ENCODE peak calls at places on chromosomes 3 and 15, in ten cellular contexts. R is body of pancreas, I is uterus, Q is transverse colon, J is IMR-90, B is GM12891, V is ovary, D is tibial nerve, P is adrenal gland, G is gastrocnemius medialis. T is an unnamed sample.

GRCh38 chr3:168127466-168127865 is 31.7 kb upstream of the GOLIM4 start:
- DNase-seq in R (no peak), D (no peak), I (no peak), Q (no peak), J (no peak), G (no peak), B (no peak), P (no peak), V (no peak), T (no peak)

GRCh38 chr3:118810499-118811035 is 224.1 kb downstream of the IGSF11 start:
- DNase-seq in R (no peak), P (no peak), V (no peak), G (no peak), Q (no peak), J (no peak), I (no peak), D (no peak), B (no peak), T (no peak)

GRCh38 chr3:8982509-8982908 is 19.2 kb upstream of the RAD18 start:
- DNase-seq in J (peak), B (no peak), G (no peak), I (no peak), Q (no peak), R (no peak), D (no peak), P (peak), V (no peak), T (no peak)

GRCh38 chr3:9422712-9423424 is 25.5 kb downstream of the SETD5 start:
- DNase-seq in D (peak), B (no peak), I (peak), V (peak), Q (peak), P (peak), G (peak), R (peak), J (peak), T (peak)

GRCh38 chr3:193943200-193943599 is 192.7 kb upstream of the HES1 start:
- DNase-seq in Q (no peak), D (no peak), G (no peak), J (no peak), B (no peak), P (no peak), I (no peak), V (no peak), R (no peak), T (no peak)

GRCh38 chr3:171183042-171183441 is 156.5 kb upstream of the SLC2A2 start:
- DNase-seq in Q (no peak), D (no peak), B (no peak), R (peak), G (no peak), I (no peak), J (peak), V (no peak), P (peak), T (no peak)

GRCh38 chr3:31041161-31041978 is 146.9 kb upstream of the GADL1 start:
- DNase-seq in I (no peak), Q (no peak), R (no peak), P (peak), B (no peak), J (peak), D (no peak), G (no peak), V (no peak), T (peak)

GRCh38 chr3:114231616-114232015 is 5.8 kb downstream of the ZNF80 start:
- DNase-seq in J (no peak), G (no peak), P (no peak), Q (no peak), I (no peak), V (no peak), D (no peak), B (no peak), R (no peak), T (no peak)

GRCh38 chr15:45114076-45114750 is at the start of the genes DUOX2 and DUOXA2:
- DNase-seq in I (no peak), B (no peak), R (no peak), D (no peak), J (no peak), Q (no peak), V (no peak), G (no peak), P (peak), T (no peak)

GRCh38 chr3:96264701-96265100 is 549.7 kb upstream of the EPHA6 start:
- DNase-seq in V (no peak), D (no peak), I (no peak), Q (no peak), J (no peak), P (no peak), G (no peak), B (no peak), R (no peak), T (no peak)

GRCh38 chr3:156601497-156601896 is 46.6 kb upstream of the SSR3 start:
- DNase-seq in P (no peak), V (no peak), G (no peak), R (no peak), B (no peak), J (no peak), D (no peak), I (no peak), Q (no peak), T (no peak)

GRCh38 chr3:179071569-179072397 is at the start of gene ZMAT3:
- DNase-seq in G (peak), V (peak), B (peak), Q (peak), R (peak), P (peak), D (peak), I (peak), J (peak), T (peak)
- TF ChIP-seq POLR2A in G (peak), V (peak), B (peak), Q (peak), R (peak), P (peak), D (peak), I (peak), J (peak), T (peak)

GRCh38 chr3:105868745-105869530 is at the start of gene CBLB:
- DNase-seq in P (peak), V (peak), Q (peak), B (peak), G (peak), D (peak), J (peak), R (peak), I (peak), T (peak)
- TF ChIP-seq POLR2A in P (peak), V (peak), Q (peak), B (peak), G (peak), D (peak), J (peak), R (peak), I (peak), T (peak)

DNA sequence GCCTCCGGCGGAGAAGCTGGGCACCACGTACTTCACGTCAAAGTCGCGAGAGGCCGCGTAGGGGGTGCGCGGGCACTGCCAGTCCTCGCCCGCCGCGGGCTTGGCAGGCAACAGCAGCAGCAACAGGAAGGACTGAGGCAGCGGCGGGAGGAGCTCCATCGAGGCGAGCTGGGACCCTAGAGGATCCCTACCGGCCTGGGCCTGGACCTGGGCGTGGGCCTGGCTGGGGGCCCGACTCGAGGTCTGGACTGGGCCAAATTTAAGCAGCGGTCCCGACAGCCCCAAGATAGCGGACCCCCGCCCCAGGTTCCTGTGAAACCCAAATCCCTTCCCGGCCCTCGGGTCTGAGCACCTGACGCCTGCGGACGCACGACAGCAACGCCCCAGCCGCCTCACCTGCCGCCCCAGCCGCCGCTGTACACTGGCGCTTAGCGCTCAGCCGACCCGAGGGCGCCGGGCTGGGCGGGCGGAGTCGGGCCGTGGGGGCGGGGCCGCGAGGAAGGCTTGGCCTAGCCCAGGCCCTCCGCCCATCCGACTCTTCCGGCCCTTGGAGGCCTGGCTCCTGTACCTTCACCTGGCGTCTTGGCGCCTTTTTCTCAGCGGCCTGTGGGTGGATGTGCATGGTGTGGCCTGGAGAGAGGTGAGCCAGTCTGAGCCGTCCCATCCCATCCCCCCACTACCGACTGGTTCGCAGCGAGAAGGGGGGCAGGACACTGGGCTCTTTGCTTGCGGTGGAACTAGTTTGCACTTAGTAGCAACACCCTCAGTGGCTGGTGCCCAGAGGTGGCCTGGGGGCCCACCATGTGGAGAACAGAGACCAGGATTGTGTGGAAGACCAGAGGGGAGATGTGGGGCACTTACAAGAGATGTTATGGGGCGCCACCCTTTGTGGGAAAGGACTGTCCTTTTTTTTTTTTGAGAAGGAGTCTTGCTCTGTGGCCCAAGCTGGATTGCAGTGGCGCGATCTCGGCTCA is at the start of gene MST1R:
- DNase-seq in B (peak), P (peak), D (peak), R (peak), Q (peak), J (no peak), V (peak), G (peak), I (peak), T (no peak)
- TF ChIP-seq POLR2A in B (peak), P (no peak), D (no peak), R (peak), Q (peak), J (no peak), V (no peak), G (no peak), I (peak), T (no peak)

DNA sequence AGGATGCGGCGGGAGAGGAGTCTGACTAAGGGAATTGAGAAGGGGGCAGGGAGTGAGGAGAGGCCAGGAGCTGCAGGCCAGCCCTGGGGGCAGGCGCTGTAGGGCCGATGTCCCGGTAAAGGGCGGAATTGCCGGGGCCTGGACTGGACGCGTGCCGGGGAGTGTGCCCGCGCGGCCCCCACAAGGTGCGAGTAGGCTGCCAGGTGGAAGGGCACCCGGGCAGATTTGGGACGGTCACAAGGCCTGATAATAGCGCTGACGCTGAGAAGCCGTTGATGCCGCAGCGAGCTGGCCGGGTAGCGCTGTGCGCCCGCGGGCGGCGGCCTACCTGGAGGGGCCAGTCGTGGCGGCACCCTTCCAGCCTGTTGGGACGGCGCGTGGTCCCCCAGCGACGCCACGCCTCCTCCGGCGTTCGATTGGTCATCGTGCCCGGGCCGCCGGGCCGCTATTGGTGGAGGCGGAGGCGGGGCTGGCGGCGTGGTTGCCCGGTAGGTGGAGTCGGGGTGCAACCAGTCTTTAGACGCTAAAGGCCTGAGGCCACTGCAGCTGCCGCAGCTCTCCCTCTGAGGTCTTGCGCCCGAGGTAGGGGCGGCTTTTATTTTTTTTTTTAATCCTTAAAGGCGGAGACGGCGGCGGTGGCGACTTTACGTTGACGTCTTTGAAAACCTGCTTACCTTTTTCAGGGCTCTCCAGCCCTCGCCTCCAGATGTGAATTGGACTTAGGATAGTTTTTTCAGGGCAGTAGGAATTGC is 919 bp downstream of the SLC25A38 start:
- DNase-seq in B (peak), J (peak), R (peak), P (peak), Q (peak), D (peak), I (peak), G (peak), V (peak), T (peak)
- TF ChIP-seq POLR2A in B (peak), J (peak), R (peak), P (no peak), Q (peak), D (peak), I (peak), G (peak), V (peak), T (peak)

T was measured in H54.